ENCODE peak calls at places on chromosomes 4 and X, in six cellular contexts. I is HepG2, Y is K562, X is A549, M is SK-N-SH, J is H1. R is an unnamed sample.

GRCh38 chr4:146511381-146511780 is 10.4 kb downstream of the SLC10A7 start:
- DNase-seq in I (no peak), Y (no peak), X (no peak), M (no peak), J (no peak), R (no peak)

GRCh38 chr4:6938237-6938636 is 28.6 kb downstream of the TBC1D14 start:
- DNase-seq in I (no peak), Y (no peak), X (no peak), M (no peak), J (no peak), R (no peak)

GRCh38 chr4:128670434-128670999 is 139.0 kb upstream of the JADE1 start:
- DNase-seq in I (no peak), Y (no peak), X (no peak), M (no peak), J (no peak), R (no peak)

GRCh38 chr4:86846921-86847320 is 2.3 kb downstream of the SLC10A6 start:
- DNase-seq in I (no peak), Y (no peak), X (no peak), M (no peak), J (no peak), R (no peak)

GRCh38 chr4:33709247-33709646 is 2535.1 kb downstream of the ARAP2 start:
- DNase-seq in I (no peak), Y (no peak), X (no peak), M (no peak), J (no peak), R (no peak)

GRCh38 chr4:85005865-85006377 is 39.4 kb upstream of the WDFY3 start:
- DNase-seq in I (no peak), Y (no peak), X (no peak), M (no peak), J (no peak), R (no peak)

GRCh38 chrX:118935352-118935751 is 39.1 kb upstream of the LONRF3 start:
- DNase-seq in I (no peak), Y (no peak), X (no peak), M (no peak), J (no peak), R (no peak)

GRCh38 chr4:114599231-114600065 is 841 bp downstream of the UGT8 start:
- DNase-seq in I (no peak), Y (peak), X (no peak), M (peak), J (no peak), R (no peak)

GRCh38 chrX:44675364-44676024 is 132.8 kb upstream of the FUNDC1 start:
- DNase-seq in I (no peak), Y (peak), X (peak), M (peak), J (no peak), R (no peak)

GRCh38 chrX:139831689-139832456 is 101.0 kb downstream of the ATP11C start:
- DNase-seq in I (no peak), Y (no peak), X (peak), M (no peak), J (no peak), R (no peak)

GRCh38 chr4:83691998-83692397 is 156.1 kb downstream of the GPAT3 start:
- DNase-seq in I (no peak), Y (no peak), X (no peak), M (no peak), J (no peak), R (no peak)

GRCh38 chrX:69107231-69107739 is 58.0 kb downstream of the PJA1 start:
- DNase-seq in I (no peak), Y (peak), X (no peak), M (no peak), J (peak), R (no peak)

GRCh38 chr4:184598753-184599491 is 50.3 kb downstream of the CASP3 start:
- DNase-seq in I (no peak), Y (no peak), X (no peak), M (no peak), J (no peak), R (no peak)

GRCh38 chrX:153694687-153695270 is 7.1 kb downstream of the SLC6A8 start:
- DNase-seq in I (no peak), Y (no peak), X (no peak), M (no peak), J (no peak), R (no peak)

GRCh38 chrX:153697924-153698865 is 10.5 kb downstream of the SLC6A8 start:
- DNase-seq in I (no peak), Y (no peak), X (no peak), M (no peak), J (no peak), R (no peak)

GRCh38 chrX:153693216-153694086 is 5.7 kb downstream of the SLC6A8 start:
- DNase-seq in I (no peak), Y (no peak), X (no peak), M (no peak), J (no peak), R (no peak)

GRCh38 chrX:153692611-153693156 is 5.0 kb downstream of the SLC6A8 start:
- DNase-seq in I (no peak), Y (no peak), X (no peak), M (no peak), J (no peak), R (no peak)

DNA sequence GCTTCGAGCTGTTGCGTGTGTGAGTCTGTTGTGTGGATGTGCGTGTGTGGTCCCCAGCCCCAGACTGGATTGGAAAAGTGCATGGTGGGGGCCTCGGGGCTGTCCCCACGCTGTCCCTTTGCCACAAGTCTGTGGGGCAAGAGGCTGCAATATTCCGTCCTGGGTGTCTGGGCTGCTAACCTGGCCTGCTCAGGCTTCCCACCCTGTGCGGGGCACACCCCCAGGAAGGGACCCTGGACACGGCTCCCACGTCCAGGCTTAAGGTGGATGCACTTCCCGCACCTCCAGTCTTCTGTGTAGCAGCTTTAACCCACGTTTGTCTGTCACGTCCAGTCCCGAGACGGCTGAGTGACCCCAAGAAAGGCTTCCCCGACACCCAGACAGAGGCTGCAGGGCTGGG is 8.4 kb downstream of the SLC6A8 start:
- DNase-seq in I (no peak), Y (no peak), X (no peak), M (no peak), J (no peak), R (no peak)
- TF ChIP-seq CHD2 in I (no peak), Y (no peak), X (no peak), M (no peak), J (no peak), R (no peak)

DNA sequence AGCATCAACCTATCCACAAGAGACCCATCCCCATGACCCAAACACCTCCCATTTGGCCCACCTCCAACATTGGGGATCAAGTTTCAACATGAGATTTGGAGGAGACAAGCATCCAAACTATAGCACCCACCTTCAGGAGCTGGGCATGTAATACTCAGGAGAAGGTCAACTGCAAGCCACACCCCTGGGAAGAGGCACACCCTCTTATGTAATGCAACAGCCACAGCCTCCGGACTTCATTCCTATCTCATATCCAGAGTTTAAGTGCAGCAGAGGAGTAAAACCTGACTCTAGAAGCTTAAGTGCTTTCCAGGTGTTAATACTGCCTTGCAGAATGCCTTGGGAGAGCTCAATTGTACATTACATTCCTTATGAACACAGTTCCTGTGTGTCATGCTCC is 197.4 kb downstream of the PTTG2 start:
- DNase-seq in I (no peak), Y (no peak), X (peak), M (no peak), J (no peak), R (no peak)
- TF ChIP-seq CHD2 in I (no peak), Y (no peak), X (no peak), M (no peak), J (no peak), R (no peak)

DNA sequence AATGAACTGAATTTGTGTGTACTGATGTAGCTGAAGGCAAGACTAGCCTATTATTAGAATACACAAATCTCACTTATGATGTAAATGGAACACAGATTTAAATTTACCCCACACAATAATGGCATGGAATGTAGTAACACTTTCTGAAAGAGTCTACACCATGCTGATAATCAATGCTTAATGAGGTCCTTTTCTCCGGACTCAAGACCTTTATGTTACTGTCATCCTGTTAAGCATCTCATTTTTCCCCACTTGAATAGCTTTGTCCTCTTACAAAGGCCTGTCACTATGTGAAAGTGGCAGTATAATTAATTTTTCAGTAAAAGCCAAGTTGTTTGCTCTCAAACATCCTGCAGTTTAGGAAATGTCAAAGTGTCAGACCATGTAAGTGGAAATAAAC is 96.5 kb downstream of the GPC3 start:
- DNase-seq in I (no peak), Y (no peak), X (no peak), M (no peak), J (no peak), R (no peak)
- TF ChIP-seq CHD2 in I (no peak), Y (no peak), X (no peak), M (no peak), J (no peak), R (no peak)

GRCh38 chrX:48512371-48512935 is 3.7 kb downstream of the PORCN start:
- DNase-seq in I (no peak), Y (no peak), X (no peak), M (no peak), J (no peak), R (no peak)
- TF ChIP-seq CHD2 in I (no peak), Y (no peak), X (no peak), M (no peak), J (no peak), R (no peak)

R was measured in GM12878.